ENCODE peak calls at places on chromosomes 12 and 14, in four cellular contexts. One of them, this sample, is unnamed.

GRCh38 chr12:34218193-34219045 is 196.1 kb downstream of the ALG10 start:
- DNase-seq in GM12878: peak
- DNase-seq in HepG2: peak
- DNase-seq in K562: peak
- DNase-seq in this sample: peak

GRCh38 chr14:69573205-69573840 is 1.3 kb downstream of the CCDC177 start:
- DNase-seq in K562: no peak
- DNase-seq in GM12878: no peak
- DNase-seq in HepG2: no peak
- DNase-seq in this sample: peak

GRCh38 chr12:118608770-118609344 is 232.5 kb downstream of the SUDS3 start:
- DNase-seq in GM12878: no peak
- DNase-seq in K562: no peak
- DNase-seq in HepG2: no peak
- DNase-seq in this sample: no peak

GRCh38 chr12:125340791-125341190 is 275.6 kb downstream of the AACS start:
- DNase-seq in GM12878: no peak
- DNase-seq in K562: no peak
- DNase-seq in HepG2: peak
- DNase-seq in this sample: no peak

GRCh38 chr12:101552277-101552676 is 42.5 kb upstream of the MYBPC1 start:
- DNase-seq in GM12878: no peak
- DNase-seq in HepG2: no peak
- DNase-seq in K562: no peak
- DNase-seq in this sample: no peak

GRCh38 chr14:34649344-34649743 is 19.4 kb upstream of the SNX6 start:
- DNase-seq in HepG2: no peak
- DNase-seq in GM12878: no peak
- DNase-seq in K562: peak
- DNase-seq in this sample: no peak

GRCh38 chr14:101955695-101956161 is 8.6 kb upstream of the DYNC1H1 start:
- DNase-seq in HepG2: no peak
- DNase-seq in GM12878: no peak
- DNase-seq in K562: no peak
- DNase-seq in this sample: no peak

GRCh38 chr12:1494856-1495255 is 99.5 kb downstream of the FBXL14 start:
- DNase-seq in K562: no peak
- DNase-seq in GM12878: no peak
- DNase-seq in HepG2: no peak
- DNase-seq in this sample: no peak

GRCh38 chr12:57726151-57726883 is 12.2 kb downstream of the AGAP2 start:
- DNase-seq in GM12878: no peak
- DNase-seq in HepG2: peak
- DNase-seq in K562: no peak
- DNase-seq in this sample: peak

GRCh38 chr14:32382704-32383103 is 53.6 kb downstream of the AKAP6 start:
- DNase-seq in GM12878: no peak
- DNase-seq in HepG2: no peak
- DNase-seq in K562: peak
- DNase-seq in this sample: no peak

GRCh38 chr12:92111256-92111655 is 34.4 kb downstream of the BTG1 start:
- DNase-seq in K562: no peak
- DNase-seq in HepG2: no peak
- DNase-seq in GM12878: no peak
- DNase-seq in this sample: no peak

GRCh38 chr12:95358111-95359083 is 115.6 kb upstream of the METAP2 start:
- DNase-seq in HepG2: no peak
- DNase-seq in K562: no peak
- DNase-seq in GM12878: no peak
- DNase-seq in this sample: no peak

GRCh38 chr14:28783593-28784143 is 17.1 kb downstream of the FOXG1 start:
- DNase-seq in K562: no peak
- DNase-seq in GM12878: no peak
- DNase-seq in HepG2: no peak
- DNase-seq in this sample: no peak

GRCh38 chr14:102140027-102140749 is 491 bp downstream of the WDR20 start:
- DNase-seq in GM12878: no peak
- DNase-seq in K562: no peak
- DNase-seq in HepG2: peak
- DNase-seq in this sample: peak

GRCh38 chr14:22427771-22428228 is 161.2 kb downstream of the DAD1 start:
- DNase-seq in HepG2: peak
- DNase-seq in K562: no peak
- DNase-seq in GM12878: no peak
- DNase-seq in this sample: no peak

GRCh38 chr14:105021656-105022275 is 883 bp upstream of the CDCA4 start:
- DNase-seq in K562: peak
- DNase-seq in GM12878: no peak
- DNase-seq in HepG2: peak
- DNase-seq in this sample: peak

GRCh38 chr12:110658242-110658641 is 30.7 kb downstream of the HVCN1 start:
- DNase-seq in HepG2: no peak
- DNase-seq in K562: no peak
- DNase-seq in GM12878: no peak
- DNase-seq in this sample: no peak

GRCh38 chr14:103057372-103058208 is at the start of gene CDC42BPB:
- DNase-seq in K562: peak
- DNase-seq in HepG2: peak
- DNase-seq in GM12878: no peak
- DNase-seq in this sample: peak

GRCh38 chr14:56490379-56490778 is 89.2 kb upstream of the TMEM260 start:
- DNase-seq in HepG2: peak
- DNase-seq in K562: peak
- DNase-seq in GM12878: no peak
- DNase-seq in this sample: no peak

GRCh38 chr14:78164226-78164853 is 5.8 kb upstream of the NRXN3 start:
- DNase-seq in K562: peak
- DNase-seq in HepG2: peak
- DNase-seq in GM12878: no peak
- DNase-seq in this sample: peak

GRCh38 chr12:102874819-102875218 is 42.2 kb downstream of the PAH start:
- DNase-seq in K562: no peak
- DNase-seq in HepG2: no peak
- DNase-seq in GM12878: no peak
- DNase-seq in this sample: no peak

GRCh38 chr12:53048780-53049401 is 974 bp upstream of the TNS2 start:
- DNase-seq in K562: peak
- DNase-seq in HepG2: peak
- DNase-seq in GM12878: no peak
- DNase-seq in this sample: no peak

GRCh38 chr12:115511971-115512370 is 765.5 kb downstream of the MED13L start:
- DNase-seq in GM12878: no peak
- DNase-seq in K562: no peak
- DNase-seq in HepG2: no peak
- DNase-seq in this sample: no peak

GRCh38 chr14:84021433-84021832 is 1508.5 kb upstream of the FLRT2 start:
- DNase-seq in HepG2: no peak
- DNase-seq in GM12878: no peak
- DNase-seq in K562: no peak
- DNase-seq in this sample: no peak

GRCh38 chr12:113228394-113229028 is 7.2 kb downstream of the TPCN1 start:
- DNase-seq in HepG2: no peak
- DNase-seq in K562: no peak
- DNase-seq in GM12878: no peak
- DNase-seq in this sample: no peak

GRCh38 chr14:85617799-85618198 is 87.9 kb downstream of the FLRT2 start:
- DNase-seq in K562: no peak
- DNase-seq in HepG2: no peak
- DNase-seq in GM12878: no peak
- DNase-seq in this sample: no peak

GRCh38 chr14:104016873-104017650 is 68.4 kb upstream of the ASPG start:
- DNase-seq in K562: no peak
- DNase-seq in GM12878: no peak
- DNase-seq in HepG2: no peak
- DNase-seq in this sample: no peak

GRCh38 chr12:66693901-66694513 is 15.1 kb upstream of the GRIP1 start:
- DNase-seq in HepG2: peak
- DNase-seq in GM12878: peak
- DNase-seq in K562: peak
- DNase-seq in this sample: no peak

GRCh38 chr12:66692986-66693385 is 14.1 kb upstream of the GRIP1 start:
- DNase-seq in K562: no peak
- DNase-seq in HepG2: no peak
- DNase-seq in GM12878: no peak
- DNase-seq in this sample: no peak

GRCh38 chr12:66694666-66695065 is 15.8 kb upstream of the GRIP1 start:
- DNase-seq in K562: no peak
- DNase-seq in GM12878: no peak
- DNase-seq in HepG2: no peak
- DNase-seq in this sample: no peak

GRCh38 chr12:66697404-66697803 is 18.5 kb upstream of the GRIP1 start:
- DNase-seq in K562: no peak
- DNase-seq in HepG2: no peak
- DNase-seq in GM12878: no peak
- DNase-seq in this sample: no peak

DNA sequence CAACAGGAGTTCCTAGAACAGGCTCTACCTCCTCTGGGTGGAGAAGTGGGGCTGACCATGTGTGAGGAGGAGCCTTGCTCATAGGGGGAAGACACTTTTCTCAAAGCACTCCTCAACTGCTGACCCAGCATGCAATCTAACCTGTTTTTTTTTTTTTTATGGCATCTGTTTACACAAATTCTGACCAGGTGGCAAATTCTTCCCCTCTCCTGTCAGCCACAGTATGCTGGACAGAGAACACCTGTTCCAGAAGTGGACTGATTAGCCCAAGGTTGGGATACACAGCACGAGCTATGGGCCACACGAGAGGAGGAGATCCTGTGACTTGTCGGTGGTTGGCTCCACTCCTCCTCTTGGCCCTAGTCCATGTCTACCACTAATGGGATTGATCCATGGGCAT is 16.3 kb upstream of the GRIP1 start:
- DNase-seq in GM12878: no peak
- DNase-seq in K562: no peak
- DNase-seq in HepG2: no peak
- DNase-seq in this sample: no peak
- TF ChIP-seq BRCA1 in GM12878: no peak
- TF ChIP-seq BRCA1 in K562: no peak
- TF ChIP-seq BRCA1 in HepG2: no peak
- TF ChIP-seq BRCA1 in this sample: no peak

GRCh38 chr12:14629832-14630688 is 62.4 kb upstream of the PLBD1 start:
- DNase-seq in HepG2: peak
- DNase-seq in K562: peak
- DNase-seq in GM12878: no peak
- DNase-seq in this sample: peak
- TF ChIP-seq BRCA1 in HepG2: no peak
- TF ChIP-seq BRCA1 in K562: no peak
- TF ChIP-seq BRCA1 in GM12878: no peak
- TF ChIP-seq BRCA1 in this sample: no peak

DNA sequence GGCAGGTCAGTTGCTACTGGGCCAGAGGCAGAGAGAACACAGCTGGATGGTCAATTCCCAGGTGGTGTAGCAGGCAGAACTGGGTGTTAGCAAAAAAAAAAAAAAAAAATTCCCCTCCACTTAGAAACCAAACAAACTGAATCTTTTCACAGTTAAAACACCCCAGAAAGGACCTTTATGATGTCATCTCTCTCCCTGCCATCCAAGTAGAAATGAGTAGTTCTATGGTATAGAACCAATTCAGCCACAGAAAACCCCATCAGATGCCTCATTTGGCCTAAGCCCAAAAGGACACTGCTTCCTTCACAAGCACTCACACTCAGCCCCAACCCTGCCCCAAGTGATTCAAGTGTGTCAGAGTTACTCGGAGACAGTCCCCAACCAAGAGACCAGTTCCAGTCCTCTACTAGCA is 230.8 kb downstream of the DPF3 start:
- DNase-seq in K562: no peak
- DNase-seq in HepG2: no peak
- DNase-seq in GM12878: no peak
- DNase-seq in this sample: no peak
- TF ChIP-seq BRCA1 in K562: no peak
- TF ChIP-seq BRCA1 in HepG2: no peak
- TF ChIP-seq BRCA1 in GM12878: no peak
- TF ChIP-seq BRCA1 in this sample: no peak

DNA sequence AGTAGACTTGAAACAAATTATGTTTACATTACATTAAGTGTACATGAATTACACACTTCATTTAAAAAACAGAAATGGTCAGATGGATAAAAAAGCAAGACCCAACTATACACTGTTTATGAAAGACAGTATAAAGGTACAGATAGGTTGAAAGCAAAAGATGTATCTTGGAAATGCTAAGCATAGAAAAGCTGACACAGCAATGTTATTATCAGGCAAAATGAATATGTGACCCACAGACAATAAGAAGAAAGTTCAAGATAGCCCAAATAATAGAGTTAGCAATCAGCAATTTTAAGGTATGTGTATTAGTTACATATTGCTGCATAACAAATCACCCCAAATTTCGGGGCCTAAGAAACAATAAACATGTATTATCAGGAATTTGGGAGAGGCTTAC is 153.5 kb downstream of the DHRS2 start:
- DNase-seq in K562: no peak
- DNase-seq in GM12878: no peak
- DNase-seq in HepG2: no peak
- DNase-seq in this sample: no peak
- TF ChIP-seq BRCA1 in K562: no peak
- TF ChIP-seq BRCA1 in GM12878: no peak
- TF ChIP-seq BRCA1 in HepG2: no peak
- TF ChIP-seq BRCA1 in this sample: no peak

GRCh38 chr12:75774309-75775052 is 257.1 kb downstream of the PHLDA1 start:
- DNase-seq in GM12878: no peak
- DNase-seq in K562: no peak
- DNase-seq in HepG2: no peak
- DNase-seq in this sample: no peak
- TF ChIP-seq BRCA1 in GM12878: no peak
- TF ChIP-seq BRCA1 in K562: no peak
- TF ChIP-seq BRCA1 in HepG2: no peak
- TF ChIP-seq BRCA1 in this sample: no peak